ENCODE peak calls at places on chromosomes 13 and 19, in four cellular contexts. C is GM12865, U is A549, G is astrocyte of the cerebellum. R is an unnamed sample.

GRCh38 chr13:99660101-99660500 is 158.8 kb downstream of the TM9SF2 start:
- DNase-seq in G (no peak), U (no peak), C (no peak), R (no peak)

GRCh38 chr19:17496337-17496997 is 15.0 kb upstream of the PGLS start:
- DNase-seq in G (no peak), C (peak; percentile 93), U (peak; percentile 84), R (peak; percentile 92)

GRCh38 chr13:109764474-109765292 is 21.7 kb downstream of the IRS2 start:
- DNase-seq in U (no peak), C (no peak), G (no peak), R (no peak)

GRCh38 chr19:34173145-34173956 is 1.0 kb downstream of the LSM14A start:
- DNase-seq in U (peak; percentile 69), C (peak; percentile 36), G (peak; percentile 12), R (peak; percentile 40)

GRCh38 chr19:18392417-18392816 is 5.0 kb downstream of the LRRC25 start:
- DNase-seq in U (no peak), G (no peak), C (no peak), R (no peak)

GRCh38 chr19:49803529-49803856 is 9.6 kb downstream of the FUZ start:
- DNase-seq in U (no peak), C (no peak), G (no peak), R (no peak)

GRCh38 chr19:20423381-20424207 is 142.0 kb downstream of the ZNF737 start:
- DNase-seq in C (peak; percentile 52), G (no peak), U (no peak), R (peak; percentile 38)

GRCh38 chr13:110309159-110309476 is 2.0 kb downstream of the COL4A2 start:
- DNase-seq in U (no peak), C (no peak), G (no peak), R (no peak)

GRCh38 chr13:30846311-30846710 is 59.8 kb upstream of the MEDAG start:
- DNase-seq in G (no peak), U (no peak), C (no peak), R (no peak)

GRCh38 chr19:33740811-33741396 is 55.8 kb upstream of the KCTD15 start:
- DNase-seq in C (peak; percentile 38), G (peak; percentile 20), U (peak; percentile 45), R (peak; percentile 45)

GRCh38 chr19:7074705-7075282 is 5.3 kb downstream of the ZNF557 start:
- DNase-seq in C (no peak), G (no peak), U (no peak), R (no peak)

GRCh38 chr13:101449971-101450748 is 2.3 kb upstream of the ITGBL1 start:
- DNase-seq in G (peak; percentile 70), C (no peak), U (peak; percentile 81), R (no peak)

GRCh38 chr19:40592170-40592569 is 9.0 kb upstream of the LTBP4 start:
- DNase-seq in U (peak; percentile 92), C (peak; percentile 80), G (no peak), R (peak; percentile 79)

GRCh38 chr13:44032801-44033200 is 153.1 kb downstream of the LACC1 start:
- DNase-seq in G (no peak), C (no peak), U (no peak), R (no peak)

GRCh38 chr19:29629836-29630534 is 23.9 kb downstream of the POP4 start:
- DNase-seq in G (no peak), C (no peak), U (no peak), R (no peak)

GRCh38 chr19:8361921-8362793 is 1.8 kb upstream of the ANGPTL4 start:
- DNase-seq in U (peak; percentile 97), C (no peak), G (peak; percentile 85), R (no peak)

GRCh38 chr13:45341799-45342584 is 1.0 kb upstream of the TPT1 start:
- DNase-seq in U (no peak), G (no peak), C (no peak), R (no peak)

GRCh38 chr13:90485441-90485840 is 862.0 kb upstream of the MIR17HG start:
- DNase-seq in G (peak; percentile 74), U (peak; percentile 26), C (no peak), R (no peak)

GRCh38 chr13:83865161-83866137 is 16.8 kb downstream of the SLITRK1 start:
- DNase-seq in C (no peak), G (no peak), U (no peak), R (no peak)

GRCh38 chr13:94239135-94239534 is 240.3 kb downstream of the DCT start:
- DNase-seq in G (no peak), U (no peak), C (no peak), R (no peak)

GRCh38 chr13:73519720-73520119 is 460.9 kb downstream of the KLF5 start:
- DNase-seq in G (no peak), U (no peak), C (no peak), R (no peak)

GRCh38 chr13:34035676-34036325 is 217.9 kb downstream of the RFC3 start:
- DNase-seq in C (no peak), G (no peak), U (peak; percentile 65), R (no peak)

GRCh38 chr13:45875951-45876350 is 24.4 kb upstream of the SIAH3 start:
- DNase-seq in U (no peak), G (no peak), C (no peak), R (no peak)

GRCh38 chr13:91313103-91313502 is 34.4 kb upstream of the MIR17HG start:
- DNase-seq in G (no peak), U (peak; percentile 14), C (peak; percentile 69), R (peak; percentile 71)

GRCh38 chr19:45276284-45276687 is 25.2 kb downstream of the MARK4 start:
- DNase-seq in G (no peak), C (no peak), U (no peak), R (peak; percentile 19)

GRCh38 chr19:13089139-13089856 is 13.4 kb downstream of the LYL1 start:
- DNase-seq in G (no peak), C (peak; percentile 35), U (peak; percentile 28), R (peak; percentile 62)
- TF ChIP-seq CTCF in G (peak; percentile 54), C (peak; percentile 67), U (no peak), R (peak; percentile 74)

GRCh38 chr19:13899912-13900584 is 5.9 kb downstream of the BRME1 start:
- DNase-seq in C (no peak), G (no peak), U (no peak), R (no peak)

GRCh38 chr19:13899393-13899792 is 6.5 kb downstream of the BRME1 start:
- DNase-seq in C (no peak), G (no peak), U (no peak), R (no peak)

GRCh38 chr19:13906525-13906904 is 514 bp downstream of the CC2D1A start:
- DNase-seq in G (no peak), U (no peak), C (peak; percentile 14), R (peak; percentile 41)

GRCh38 chr19:13905634-13906524 is at the start of the genes BRME1 and CC2D1A:
- DNase-seq in C (peak; percentile 96), G (peak; percentile 33), U (peak; percentile 87), R (peak; percentile 93)

GRCh38 chr19:13902993-13903555 is 2.8 kb downstream of the BRME1 start:
- DNase-seq in U (peak; percentile 40), G (no peak), C (peak; percentile 58), R (peak; percentile 51)
- TF ChIP-seq CTCF in U (peak; percentile 17), G (peak; percentile 28), C (peak; percentile 41), R (peak; percentile 79)

GRCh38 chr13:23868521-23868920 is 20.7 kb downstream of the MIPEP start:
- DNase-seq in G (peak; percentile 43), U (peak; percentile 66), C (no peak), R (no peak)
- TF ChIP-seq CTCF in G (no peak), U (no peak), C (no peak), R (no peak)

GRCh38 chr19:3803114-3803888 is 17.1 kb upstream of the MATK start:
- DNase-seq in C (no peak), U (no peak), G (no peak), R (no peak)

GRCh38 chr19:3803986-3804385 is 17.8 kb upstream of the MATK start:
- DNase-seq in G (no peak), U (no peak), C (no peak), R (no peak)

GRCh38 chr19:3798137-3798536 is 12.0 kb upstream of the MATK start:
- DNase-seq in C (no peak), G (no peak), U (no peak), R (no peak)

GRCh38 chr19:3804429-3804828 is 18.2 kb upstream of the MATK start:
- DNase-seq in U (no peak), G (no peak), C (no peak), R (no peak)

GRCh38 chr19:3801412-3802096 is 15.4 kb upstream of the MATK start:
- DNase-seq in G (no peak), U (no peak), C (peak; percentile 50), R (no peak)
- TF ChIP-seq CTCF in G (peak; percentile 28), U (no peak), C (no peak), R (no peak)

GRCh38 chr19:1132625-1133383 is 29.0 kb downstream of the GPX4 start:
- DNase-seq in U (no peak), C (no peak), G (no peak), R (peak; percentile 38)

GRCh38 chr19:1129535-1129934 is 25.7 kb downstream of the GPX4 start:
- DNase-seq in C (no peak), U (no peak), G (no peak), R (no peak)

GRCh38 chr19:1133471-1133929 is 29.7 kb downstream of the GPX4 start:
- DNase-seq in U (peak; percentile 74), G (no peak), C (peak; percentile 91), R (peak; percentile 93)

GRCh38 chr19:1130801-1131717 is 27.3 kb downstream of the GPX4 start:
- DNase-seq in U (no peak), G (no peak), C (peak; percentile 72), R (peak; percentile 41)

DNA sequence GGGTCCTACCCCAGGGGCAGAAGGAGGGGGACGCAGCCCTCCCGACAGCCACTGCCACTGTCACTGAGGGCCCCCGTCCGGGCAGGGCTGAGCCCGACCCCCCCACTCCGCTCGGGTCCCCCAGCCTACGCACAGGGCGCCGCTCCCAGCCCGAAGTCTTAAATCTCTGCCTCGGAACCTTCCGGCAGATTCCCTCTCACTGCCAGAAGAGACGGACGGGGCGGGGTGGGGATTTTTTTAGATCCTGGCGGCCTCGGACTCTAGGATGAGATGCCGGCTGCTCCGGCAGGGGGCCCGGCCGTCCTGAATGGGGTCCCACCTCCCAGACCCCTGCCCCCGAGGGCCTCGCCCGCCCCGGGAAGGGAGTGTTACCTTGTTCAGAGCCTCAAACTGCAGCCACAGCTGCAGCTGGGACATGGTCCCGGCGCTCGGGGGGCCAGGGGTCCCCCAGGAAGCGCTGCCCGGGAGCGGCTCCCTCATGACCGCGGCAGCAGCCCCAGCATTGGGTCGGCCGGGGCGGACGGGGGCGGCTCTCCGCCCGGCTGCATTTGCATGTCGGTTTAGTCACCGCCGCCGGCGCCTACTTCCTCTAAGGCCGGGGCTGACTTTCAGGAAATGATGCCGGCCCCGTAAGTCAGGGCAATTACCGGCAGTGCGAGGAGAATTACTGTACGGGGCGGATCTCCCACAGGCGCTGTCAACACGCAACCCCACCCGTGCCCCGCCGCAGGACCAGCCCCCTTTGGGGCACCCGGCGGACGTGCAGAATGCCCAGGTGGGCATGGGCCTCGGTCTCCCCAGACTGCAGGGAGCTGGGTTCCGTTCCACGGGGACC is 28.1 kb downstream of the GPX4 start:
- DNase-seq in U (peak; percentile 64), C (peak; percentile 93), G (peak; percentile 63), R (peak; percentile 89)
- TF ChIP-seq CTCF in U (no peak), C (no peak), G (peak; percentile 5), R (no peak)

GRCh38 chr19:9885077-9885552 is 50.0 kb downstream of the PIN1 start:
- DNase-seq in G (no peak), C (no peak), U (no peak), R (no peak)
- TF ChIP-seq CTCF in G (peak; percentile 53), C (no peak), U (no peak), R (no peak)